ENCODE peak calls at places on chromosome 20, in seven cellular contexts. One of them, this sample, is unnamed. For H3K4me1, the result is how much of the 10 kb centered on the place peaks cover.

GRCh38 chr20:561437-562231 is 18.0 kb upstream of the CSNK2A1 start:
- DNase-seq in trophoblast cell: peak
- DNase-seq in H1: peak
- DNase-seq in H9: peak
- DNase-seq in mesendoderm: peak
- DNase-seq in IMR-90: peak
- DNase-seq in mesenchymal stem cell: peak
- DNase-seq in this sample: peak

GRCh38 chr20:61877776-61878477 is 187.8 kb downstream of the TAF4 start:
- DNase-seq in trophoblast cell: no peak
- DNase-seq in H1: no peak
- DNase-seq in H9: no peak
- DNase-seq in mesendoderm: no peak
- DNase-seq in IMR-90: no peak
- DNase-seq in mesenchymal stem cell: no peak
- DNase-seq in this sample: no peak

GRCh38 chr20:15895560-15896084 is 677.6 kb downstream of the KIF16B start:
- DNase-seq in trophoblast cell: no peak
- DNase-seq in H1: no peak
- DNase-seq in H9: no peak
- DNase-seq in mesendoderm: no peak
- DNase-seq in IMR-90: no peak
- DNase-seq in mesenchymal stem cell: no peak
- DNase-seq in this sample: no peak

GRCh38 chr20:4607287-4607713 is 114.4 kb upstream of the PRND start:
- DNase-seq in trophoblast cell: peak
- DNase-seq in H1: peak
- DNase-seq in H9: peak
- DNase-seq in mesendoderm: peak
- DNase-seq in IMR-90: peak
- DNase-seq in mesenchymal stem cell: peak
- DNase-seq in this sample: peak

GRCh38 chr20:53939554-53940355 is 130.6 kb downstream of the BCAS1 start:
- DNase-seq in trophoblast cell: peak
- DNase-seq in H1: peak
- DNase-seq in H9: peak
- DNase-seq in mesendoderm: peak
- DNase-seq in IMR-90: peak
- DNase-seq in mesenchymal stem cell: peak
- DNase-seq in this sample: peak

GRCh38 chr20:17798601-17799000 is 98.8 kb downstream of the BANF2 start:
- DNase-seq in trophoblast cell: peak
- DNase-seq in H1: no peak
- DNase-seq in H9: no peak
- DNase-seq in mesendoderm: no peak
- DNase-seq in IMR-90: no peak
- DNase-seq in mesenchymal stem cell: no peak
- DNase-seq in this sample: no peak

GRCh38 chr20:33674294-33675126 is at the start of gene NECAB3:
- DNase-seq in trophoblast cell: peak
- DNase-seq in H1: peak
- DNase-seq in H9: peak
- DNase-seq in mesendoderm: peak
- DNase-seq in IMR-90: peak
- DNase-seq in mesenchymal stem cell: peak
- DNase-seq in this sample: peak

GRCh38 chr20:31681769-31682168 is 40.9 kb downstream of the BCL2L1 start:
- DNase-seq in trophoblast cell: no peak
- DNase-seq in H1: no peak
- DNase-seq in H9: no peak
- DNase-seq in mesendoderm: no peak
- DNase-seq in IMR-90: no peak
- DNase-seq in mesenchymal stem cell: no peak
- DNase-seq in this sample: no peak

GRCh38 chr20:400121-400450 is 8.0 kb upstream of the RBCK1 start:
- DNase-seq in trophoblast cell: no peak
- DNase-seq in H1: no peak
- DNase-seq in H9: no peak
- DNase-seq in mesendoderm: no peak
- DNase-seq in IMR-90: no peak
- DNase-seq in mesenchymal stem cell: no peak
- DNase-seq in this sample: no peak

GRCh38 chr20:42366626-42367025 is 748.4 kb upstream of the CHD6 start:
- DNase-seq in trophoblast cell: no peak
- DNase-seq in H1: no peak
- DNase-seq in H9: no peak
- DNase-seq in mesendoderm: no peak
- DNase-seq in IMR-90: no peak
- DNase-seq in mesenchymal stem cell: no peak
- DNase-seq in this sample: peak

GRCh38 chr20:25197173-25197869 is 1.8 kb downstream of the ENTPD6 start:
- DNase-seq in trophoblast cell: no peak
- DNase-seq in H1: no peak
- DNase-seq in H9: no peak
- DNase-seq in mesendoderm: peak
- DNase-seq in IMR-90: no peak
- DNase-seq in mesenchymal stem cell: no peak
- DNase-seq in this sample: no peak

GRCh38 chr20:8227293-8227692 is 95.2 kb downstream of the PLCB1 start:
- DNase-seq in trophoblast cell: no peak
- DNase-seq in H1: no peak
- DNase-seq in H9: no peak
- DNase-seq in mesendoderm: no peak
- DNase-seq in IMR-90: no peak
- DNase-seq in mesenchymal stem cell: no peak
- DNase-seq in this sample: no peak

GRCh38 chr20:4064118-4064962 is 49.0 kb upstream of the RNF24 start:
- DNase-seq in trophoblast cell: peak
- DNase-seq in H1: peak
- DNase-seq in H9: peak
- DNase-seq in mesendoderm: peak
- DNase-seq in IMR-90: peak
- DNase-seq in mesenchymal stem cell: peak
- DNase-seq in this sample: no peak

GRCh38 chr20:12928755-12929401 is 79.9 kb upstream of the SPTLC3 start:
- DNase-seq in trophoblast cell: no peak
- DNase-seq in H1: no peak
- DNase-seq in H9: no peak
- DNase-seq in mesendoderm: no peak
- DNase-seq in IMR-90: peak
- DNase-seq in mesenchymal stem cell: peak
- DNase-seq in this sample: no peak

GRCh38 chr20:25739615-25740320 is 43.1 kb upstream of the ZNF337 start:
- DNase-seq in trophoblast cell: no peak
- DNase-seq in H1: no peak
- DNase-seq in H9: no peak
- DNase-seq in mesendoderm: no peak
- DNase-seq in IMR-90: peak
- DNase-seq in mesenchymal stem cell: no peak
- DNase-seq in this sample: no peak

GRCh38 chr20:57261488-57262243 is 4.8 kb downstream of the BMP7 start:
- DNase-seq in trophoblast cell: no peak
- DNase-seq in H1: no peak
- DNase-seq in H9: no peak
- DNase-seq in mesendoderm: peak
- DNase-seq in IMR-90: no peak
- DNase-seq in mesenchymal stem cell: no peak
- DNase-seq in this sample: no peak

GRCh38 chr20:57263767-57264150 is 2.7 kb downstream of the BMP7 start:
- DNase-seq in trophoblast cell: no peak
- DNase-seq in H1: no peak
- DNase-seq in H9: no peak
- DNase-seq in mesendoderm: no peak
- DNase-seq in IMR-90: no peak
- DNase-seq in mesenchymal stem cell: no peak
- DNase-seq in this sample: no peak

GRCh38 chr20:57264151-57264792 is 2.2 kb downstream of the BMP7 start:
- DNase-seq in trophoblast cell: peak
- DNase-seq in H1: no peak
- DNase-seq in H9: no peak
- DNase-seq in mesendoderm: peak
- DNase-seq in IMR-90: no peak
- DNase-seq in mesenchymal stem cell: no peak
- DNase-seq in this sample: no peak

GRCh38 chr20:57262244-57263126 is 4.0 kb downstream of the BMP7 start:
- DNase-seq in trophoblast cell: no peak
- DNase-seq in H1: peak
- DNase-seq in H9: peak
- DNase-seq in mesendoderm: peak
- DNase-seq in IMR-90: no peak
- DNase-seq in mesenchymal stem cell: no peak
- DNase-seq in this sample: no peak

DNA sequence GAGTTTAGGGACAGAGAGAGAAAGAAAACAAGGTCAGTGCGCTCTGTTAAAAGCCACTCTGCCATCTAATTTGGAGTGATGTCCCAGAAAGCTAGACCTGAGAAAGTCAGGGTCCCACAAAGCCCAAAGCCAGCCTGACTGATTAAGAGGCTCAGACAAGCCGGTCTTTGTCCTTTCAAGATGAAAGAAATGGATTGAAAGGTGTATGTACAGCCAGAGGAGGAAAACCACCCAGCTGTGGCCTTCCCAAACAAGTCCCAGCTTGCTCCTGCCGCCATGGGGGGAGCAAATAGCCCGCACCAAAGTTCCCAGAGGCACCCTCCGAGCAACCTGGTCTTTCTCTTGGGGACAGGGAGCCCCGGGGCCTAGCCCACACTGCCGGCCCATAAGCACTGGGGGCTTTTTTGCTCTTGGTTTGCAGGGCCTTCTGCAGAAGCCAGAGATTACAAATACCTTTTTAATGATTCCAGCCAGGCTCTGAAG is 3.3 kb downstream of the BMP7 start:
- DNase-seq in trophoblast cell: no peak
- DNase-seq in H1: no peak
- DNase-seq in H9: no peak
- DNase-seq in mesendoderm: no peak
- DNase-seq in IMR-90: no peak
- DNase-seq in mesenchymal stem cell: no peak
- DNase-seq in this sample: no peak
- H3K4me1 ChIP-seq in trophoblast cell: under half
- H3K4me1 ChIP-seq in H1: under half
- H3K4me1 ChIP-seq in H9: under half
- H3K4me1 ChIP-seq in mesendoderm: under half
- H3K4me1 ChIP-seq in IMR-90: under half
- H3K4me1 ChIP-seq in mesenchymal stem cell: under half
- H3K4me1 ChIP-seq in this sample: half or more

DNA sequence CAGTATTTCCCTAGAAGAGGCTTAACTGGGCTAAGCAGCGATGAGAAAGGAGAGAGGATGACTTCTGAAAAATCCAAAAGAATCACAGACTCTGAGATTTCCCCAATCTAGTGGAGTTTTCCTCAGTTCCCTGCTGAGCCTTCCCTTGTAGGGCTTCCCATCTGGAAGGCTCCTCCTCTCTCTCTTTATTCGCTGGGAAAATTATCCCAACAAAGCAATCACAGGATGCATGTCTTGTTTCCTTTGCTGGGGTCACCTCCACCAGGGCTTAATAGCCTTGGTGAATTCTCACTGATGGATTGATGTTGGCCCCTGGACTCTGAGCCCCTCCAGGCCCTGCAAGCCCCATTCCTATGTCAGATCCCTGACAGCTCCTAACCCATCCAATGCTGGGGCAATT is 69.8 kb upstream of the MAFB start:
- DNase-seq in trophoblast cell: no peak
- DNase-seq in H1: no peak
- DNase-seq in H9: no peak
- DNase-seq in mesendoderm: no peak
- DNase-seq in IMR-90: no peak
- DNase-seq in mesenchymal stem cell: no peak
- DNase-seq in this sample: no peak
- H3K18ac ChIP-seq in trophoblast cell: no peak
- H3K18ac ChIP-seq in H1: no peak
- H3K18ac ChIP-seq in H9: no peak
- H3K18ac ChIP-seq in mesendoderm: no peak
- H3K18ac ChIP-seq in IMR-90: no peak
- H3K18ac ChIP-seq in mesenchymal stem cell: no peak
- H3K18ac ChIP-seq in this sample: no peak

DNA sequence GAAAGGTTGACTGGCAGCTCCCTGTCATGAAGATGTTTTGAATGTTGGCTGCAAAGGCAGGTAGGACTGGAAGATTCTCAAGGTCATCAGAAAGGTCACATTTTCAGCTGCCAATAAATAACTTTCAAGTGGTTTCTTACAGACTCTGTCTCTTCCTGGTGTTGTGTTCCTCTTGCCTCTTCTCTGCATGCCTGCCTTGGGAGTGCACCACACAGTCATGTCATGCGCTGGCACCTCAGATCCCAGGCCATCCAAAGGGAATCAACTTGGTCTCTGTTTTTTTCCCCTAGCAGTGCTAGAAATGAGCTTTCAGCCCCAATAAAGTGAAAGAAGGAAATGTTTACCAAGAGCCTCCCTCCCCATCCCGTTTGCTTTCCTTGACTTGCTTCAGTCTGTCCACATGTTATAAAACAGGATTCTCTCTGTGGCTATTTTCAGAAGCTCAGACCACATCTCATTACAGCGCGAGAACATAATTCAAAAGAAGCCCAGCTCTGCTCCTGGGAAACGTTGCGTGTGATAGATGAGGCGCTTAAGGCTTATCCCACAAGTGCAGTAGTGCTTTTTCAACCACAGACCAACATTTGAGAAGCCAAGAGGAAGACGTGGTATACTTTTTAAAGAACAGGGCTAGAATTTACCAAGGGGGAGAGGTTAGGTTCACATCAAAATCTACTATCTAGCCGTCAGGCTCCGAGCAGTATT is 239.3 kb downstream of the SLC24A3 start:
- DNase-seq in trophoblast cell: no peak
- DNase-seq in H1: no peak
- DNase-seq in H9: no peak
- DNase-seq in mesendoderm: no peak
- DNase-seq in IMR-90: no peak
- DNase-seq in mesenchymal stem cell: peak
- DNase-seq in this sample: no peak
- H3K4me1 ChIP-seq in trophoblast cell: under half
- H3K4me1 ChIP-seq in H1: under half
- H3K4me1 ChIP-seq in H9: under half
- H3K4me1 ChIP-seq in mesendoderm: under half
- H3K4me1 ChIP-seq in IMR-90: under half
- H3K4me1 ChIP-seq in mesenchymal stem cell: under half
- H3K4me1 ChIP-seq in this sample: under half

GRCh38 chr20:50038169-50038568 is 55.4 kb downstream of the SNAI1 start:
- DNase-seq in trophoblast cell: no peak
- DNase-seq in H1: no peak
- DNase-seq in H9: no peak
- DNase-seq in mesendoderm: no peak
- DNase-seq in IMR-90: no peak
- DNase-seq in mesenchymal stem cell: no peak
- DNase-seq in this sample: no peak

GRCh38 chr20:50038574-50038991 is 55.8 kb downstream of the SNAI1 start:
- DNase-seq in trophoblast cell: peak
- DNase-seq in H1: no peak
- DNase-seq in H9: peak
- DNase-seq in mesendoderm: no peak
- DNase-seq in IMR-90: no peak
- DNase-seq in mesenchymal stem cell: no peak
- DNase-seq in this sample: no peak

GRCh38 chr20:50036703-50037102 is 53.9 kb downstream of the SNAI1 start:
- DNase-seq in trophoblast cell: no peak
- DNase-seq in H1: no peak
- DNase-seq in H9: no peak
- DNase-seq in mesendoderm: no peak
- DNase-seq in IMR-90: no peak
- DNase-seq in mesenchymal stem cell: no peak
- DNase-seq in this sample: no peak

GRCh38 chr20:50037123-50037522 is 54.3 kb downstream of the SNAI1 start:
- DNase-seq in trophoblast cell: peak
- DNase-seq in H1: no peak
- DNase-seq in H9: no peak
- DNase-seq in mesendoderm: no peak
- DNase-seq in IMR-90: no peak
- DNase-seq in mesenchymal stem cell: no peak
- DNase-seq in this sample: no peak

GRCh38 chr20:50037575-50037974 is 54.8 kb downstream of the SNAI1 start:
- DNase-seq in trophoblast cell: peak
- DNase-seq in H1: no peak
- DNase-seq in H9: no peak
- DNase-seq in mesendoderm: no peak
- DNase-seq in IMR-90: no peak
- DNase-seq in mesenchymal stem cell: no peak
- DNase-seq in this sample: no peak
- H3K18ac ChIP-seq in trophoblast cell: peak
- H3K18ac ChIP-seq in H1: no peak
- H3K18ac ChIP-seq in H9: no peak
- H3K18ac ChIP-seq in mesendoderm: no peak
- H3K18ac ChIP-seq in IMR-90: no peak
- H3K18ac ChIP-seq in mesenchymal stem cell: no peak
- H3K18ac ChIP-seq in this sample: no peak